ENCODE peak calls at places on chromosomes 1 and 21, in eight cellular contexts. J is GM20000, L is DND-41, W is fibroblast of mammary gland, R is Panc1, C is fibroblast of lung, P is GM06990, E is GM12878. K is an unnamed sample.

GRCh38 chr1:201192478-201192804 is 1.8 kb downstream of the IGFN1 start:
- DNase-seq in R (no peak), L (no peak), C (no peak), J (no peak), P (no peak), E (no peak), W (peak), K (no peak)

GRCh38 chr1:148289647-148290046 is 137.6 kb upstream of the NBPF11 start:
- DNase-seq in E (no peak), C (no peak), L (no peak), R (no peak), J (no peak), P (no peak), W (no peak), K (no peak)

GRCh38 chr21:39703578-39703977 is 41.4 kb upstream of the IGSF5 start:
- DNase-seq in C (no peak), W (no peak), R (no peak), E (no peak), P (no peak), J (no peak), L (no peak), K (no peak)

GRCh38 chr1:34721241-34721640 is 33.6 kb upstream of the GJB5 start:
- DNase-seq in L (no peak), R (no peak), C (no peak), P (no peak), E (no peak), W (no peak), J (no peak), K (no peak)

GRCh38 chr1:204484948-204485347 is 9.7 kb downstream of the PIK3C2B start:
- DNase-seq in R (no peak), L (no peak), J (no peak), C (no peak), E (no peak), P (no peak), W (no peak), K (no peak)

GRCh38 chr1:18997508-18997907 is 41.0 kb upstream of the IFFO2 start:
- DNase-seq in J (no peak), P (no peak), L (no peak), E (no peak), W (no peak), R (no peak), C (no peak), K (no peak)

GRCh38 chr1:153612755-153613331 is at the start of gene S100A16:
- DNase-seq in P (no peak), E (no peak), L (no peak), C (peak), J (no peak), W (peak), R (no peak), K (no peak)

GRCh38 chr1:21496063-21496462 is 13.2 kb upstream of the ALPL start:
- DNase-seq in L (no peak), R (no peak), J (no peak), W (no peak), P (no peak), E (no peak), C (no peak), K (no peak)

GRCh38 chr1:188715566-188715965 is 1762.1 kb downstream of the BRINP3 start:
- DNase-seq in R (no peak), J (no peak), W (no peak), E (no peak), C (no peak), L (no peak), P (no peak), K (no peak)
- TF ChIP-seq CTCF in R (peak), J (no peak), W (no peak), E (no peak), C (no peak), L (no peak), P (no peak), K (peak)

GRCh38 chr1:47235822-47236221 is 3.8 kb upstream of the TAL1 start:
- DNase-seq in R (no peak), P (no peak), J (no peak), W (no peak), C (no peak), L (no peak), E (no peak), K (no peak)
- TF ChIP-seq CTCF in R (no peak), P (no peak), J (no peak), W (no peak), C (no peak), L (no peak), E (no peak), K (no peak)

GRCh38 chr1:175278729-175279128 is 86.2 kb upstream of the KIAA0040 start:
- DNase-seq in E (no peak), J (no peak), R (no peak), W (no peak), C (no peak), L (no peak), P (no peak), K (no peak)
- TF ChIP-seq CTCF in E (no peak), J (no peak), R (no peak), W (no peak), C (no peak), L (no peak), P (no peak), K (peak)

GRCh38 chr1:40896482-40896881 is 34.3 kb upstream of the CITED4 start:
- DNase-seq in E (no peak), R (no peak), J (no peak), C (no peak), W (no peak), P (no peak), L (no peak), K (no peak)

GRCh38 chr1:40897499-40897898 is 35.3 kb upstream of the CITED4 start:
- DNase-seq in P (no peak), E (no peak), J (no peak), C (peak), L (no peak), W (peak), R (peak), K (no peak)

GRCh38 chr1:40895601-40896000 is 33.4 kb upstream of the CITED4 start:
- DNase-seq in R (no peak), C (no peak), L (no peak), E (no peak), J (no peak), P (no peak), W (no peak), K (no peak)

GRCh38 chr1:40899230-40899870 is 37.2 kb upstream of the CITED4 start:
- DNase-seq in L (no peak), P (no peak), R (no peak), W (no peak), C (no peak), E (no peak), J (no peak), K (no peak)

DNA sequence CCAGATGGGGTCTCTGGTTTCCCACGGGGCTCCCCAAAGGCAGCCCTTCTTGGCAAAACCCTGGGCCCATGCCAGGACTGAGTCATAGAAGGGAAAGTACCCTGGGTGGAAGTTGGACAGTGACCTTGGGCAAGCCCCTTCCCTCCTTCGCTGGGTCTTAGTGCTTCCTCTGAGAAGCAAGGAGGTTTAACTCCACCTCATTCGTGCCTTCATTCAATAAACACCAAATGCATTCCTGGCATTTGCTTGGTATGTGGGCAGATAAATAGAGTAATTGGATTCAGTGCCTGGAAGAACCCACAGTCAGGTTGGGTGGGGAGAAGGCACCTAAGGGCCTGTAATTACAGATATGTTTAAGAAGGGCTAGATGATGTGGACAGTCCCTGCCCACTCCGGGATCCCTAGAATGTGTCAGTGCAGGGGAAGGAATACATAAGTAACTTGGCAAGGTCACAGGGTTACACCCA is 36.3 kb upstream of the CITED4 start:
- DNase-seq in C (no peak), J (peak), W (peak), P (no peak), L (no peak), E (peak), R (no peak), K (no peak)
- TF ChIP-seq CTCF in C (no peak), J (no peak), W (no peak), P (no peak), L (no peak), E (no peak), R (no peak), K (no peak)